ENCODE peak calls at places on chromosomes 11 and 22, in ten cellular contexts. V, O, I, Y, U, P, X, Q, W and R are unnamed samples.

GRCh38 chr11:44814881-44815592 is 88.3 kb downstream of the TSPAN18 start:
- DNase-seq in V (no peak), O (no peak), I (peak), Y (no peak), U (no peak), P (no peak), X (peak), Q (no peak), W (peak), R (no peak)

GRCh38 chr11:1825039-1825740 is 9.6 kb upstream of the SYT8 start:
- DNase-seq in V (no peak), O (peak), I (no peak), Y (no peak), U (peak), P (no peak), X (no peak), Q (no peak), W (peak), R (peak)

GRCh38 chr11:62548545-62549335 is 2.1 kb upstream of the AHNAK start:
- DNase-seq in V (no peak), O (no peak), I (no peak), Y (no peak), U (no peak), P (no peak), X (peak), Q (no peak), W (peak), R (no peak)

GRCh38 chr11:113555071-113555739 is 80.0 kb upstream of the DRD2 start:
- DNase-seq in V (no peak), O (no peak), I (no peak), Y (no peak), U (no peak), P (no peak), X (no peak), Q (no peak), W (no peak), R (peak)

GRCh38 chr22:17633998-17634323 is 4.6 kb upstream of the BCL2L13 start:
- DNase-seq in V (no peak), O (no peak), I (no peak), Y (no peak), U (no peak), P (no peak), X (no peak), Q (no peak), W (no peak), R (no peak)

GRCh38 chr11:57476223-57476882 is 16.0 kb downstream of the RTN4RL2 start:
- DNase-seq in V (no peak), O (peak), I (no peak), Y (peak), U (no peak), P (peak), X (no peak), Q (no peak), W (no peak), R (peak)

GRCh38 chr22:35301370-35301874 is 1.7 kb downstream of the TOM1 start:
- DNase-seq in V (no peak), O (no peak), I (peak), Y (no peak), U (no peak), P (no peak), X (peak), Q (no peak), W (peak), R (peak)

GRCh38 chr11:111514216-111515031 is at the start of gene HOATZ:
- DNase-seq in V (no peak), O (peak), I (no peak), Y (no peak), U (no peak), P (peak), X (no peak), Q (no peak), W (no peak), R (peak)

GRCh38 chr22:24156146-24156914 is 25.0 kb upstream of the SUSD2 start:
- DNase-seq in V (no peak), O (peak), I (peak), Y (peak), U (peak), P (peak), X (peak), Q (peak), W (peak), R (no peak)

GRCh38 chr11:84012171-84012826 is 726.1 kb upstream of the CCDC90B start:
- DNase-seq in V (no peak), O (no peak), I (no peak), Y (no peak), U (no peak), P (no peak), X (no peak), Q (no peak), W (peak), R (no peak)

GRCh38 chr11:72352859-72353551 is 81.3 kb downstream of the CLPB start:
- DNase-seq in V (no peak), O (peak), I (peak), Y (peak), U (peak), P (peak), X (peak), Q (peak), W (peak), R (peak)

GRCh38 chr11:368414-369335 is 624 bp upstream of the B4GALNT4 start:
- DNase-seq in V (no peak), O (peak), I (peak), Y (no peak), U (peak), P (no peak), X (peak), Q (no peak), W (peak), R (peak)

GRCh38 chr11:57775474-57775873 is 13.9 kb downstream of the CTNND1 start:
- DNase-seq in V (no peak), O (no peak), I (peak), Y (no peak), U (no peak), P (no peak), X (peak), Q (no peak), W (no peak), R (no peak)

GRCh38 chr22:31983911-31984661 is 39.8 kb downstream of the YWHAH start:
- DNase-seq in V (no peak), O (no peak), I (peak), Y (no peak), U (no peak), P (no peak), X (no peak), Q (no peak), W (no peak), R (no peak)

GRCh38 chr11:130601141-130601540 is 152.7 kb downstream of the ADAMTS15 start:
- DNase-seq in V (no peak), O (peak), I (peak), Y (no peak), U (no peak), P (no peak), X (peak), Q (peak), W (peak), R (peak)